ENCODE peak calls at places on chromosomes 12 and 14, in four cellular contexts. F is glomerular endothelial cell; D is uterus; R is stimulated activated CD8-positive, alpha-beta memory T cell treated with anti-CD3 and anti-CD28 coated beads, Interleukin-15, amount 100 ng/mL, for 24 hours. O is an unnamed sample.

GRCh38 chr12:25970082-25970481 is 11.6 kb downstream of the RASSF8 start:
- DNase-seq in F (no peak), R (no peak), D (no peak), O (no peak)

GRCh38 chr14:60161176-60162107 is 3.8 kb downstream of the DHRS7 start:
- DNase-seq in R (no peak), F (no peak), D (peak; percentile 16), O (no peak)

GRCh38 chr12:78887008-78887407 is 22.4 kb downstream of the SYT1 start:
- DNase-seq in F (no peak), D (no peak), R (no peak), O (no peak)

GRCh38 chr12:124862768-124863408 is 776 bp downstream of the SCARB1 start:
- DNase-seq in R (no peak), F (no peak), D (no peak), O (no peak)

GRCh38 chr12:46724020-46724419 is 101.8 kb downstream of the SLC38A4 start:
- DNase-seq in R (no peak), F (no peak), D (no peak), O (no peak)

GRCh38 chr12:13229504-13229903 is 33.0 kb downstream of the EMP1 start:
- DNase-seq in D (no peak), R (no peak), F (no peak), O (no peak)

GRCh38 chr12:95201056-95201670 is 16.1 kb downstream of the FGD6 start:
- DNase-seq in F (no peak), D (no peak), R (no peak), O (no peak)

GRCh38 chr14:64960762-64961276 is 11.3 kb downstream of the RAB15 start:
- DNase-seq in F (no peak), R (no peak), D (no peak), O (no peak)

GRCh38 chr12:63822352-63822751 is 22.1 kb upstream of the SRGAP1 start:
- DNase-seq in F (no peak), D (no peak), R (no peak), O (no peak)

GRCh38 chr14:40850191-40850590 is 756.5 kb upstream of the LRFN5 start:
- DNase-seq in D (no peak), F (no peak), R (no peak), O (no peak)

GRCh38 chr14:90455100-90455571 is 58.3 kb downstream of the CALM1 start:
- DNase-seq in R (no peak), D (peak; percentile 25), F (no peak), O (no peak)

GRCh38 chr14:102079700-102079979 is 7.2 kb downstream of the HSP90AA1 start:
- DNase-seq in D (no peak), R (no peak), F (no peak), O (no peak)

GRCh38 chr14:30958555-30959407 is 66.7 kb upstream of the AP4S1 start:
- DNase-seq in F (no peak), D (no peak), R (no peak), O (no peak)

O was measured in type B pancreatic cell.